ENCODE peak calls at places on chromosome 16, in ten cellular contexts. One of them, this sample, is unnamed.

GRCh38 chr16:14302399-14303181 is 231.5 kb downstream of the MRTFB start:
- DNase-seq in activated T-helper 1 cell treated with anti-CD3 and anti-CD28 coated beads, Interleukin-2, amount 50 U/mL, for 16 hours: no peak
- DNase-seq in RPMI8226: peak
- DNase-seq in cerebellar nuclear complex: no peak
- DNase-seq in iPS-NIHi11: peak
- DNase-seq in left lung: peak
- DNase-seq in activated T-cell treated with anti-CD3 and anti-CD28 coated beads, Interleukin-2, amount 50 U/mL, for 72 hours: peak
- DNase-seq in mesendoderm: peak
- DNase-seq in GM04504: no peak
- DNase-seq in GM23338: peak
- DNase-seq in this sample: no peak

GRCh38 chr16:46687486-46687885 is 1.5 kb downstream of the VPS35 start:
- DNase-seq in left lung: no peak
- DNase-seq in mesendoderm: peak
- DNase-seq in activated T-helper 1 cell treated with anti-CD3 and anti-CD28 coated beads, Interleukin-2, amount 50 U/mL, for 16 hours: no peak
- DNase-seq in GM23338: no peak
- DNase-seq in RPMI8226: no peak
- DNase-seq in activated T-cell treated with anti-CD3 and anti-CD28 coated beads, Interleukin-2, amount 50 U/mL, for 72 hours: no peak
- DNase-seq in iPS-NIHi11: no peak
- DNase-seq in cerebellar nuclear complex: no peak
- DNase-seq in GM04504: no peak
- DNase-seq in this sample: no peak

GRCh38 chr16:28131743-28132393 is 68.4 kb upstream of the GSG1L start:
- DNase-seq in GM04504: no peak
- DNase-seq in RPMI8226: no peak
- DNase-seq in activated T-helper 1 cell treated with anti-CD3 and anti-CD28 coated beads, Interleukin-2, amount 50 U/mL, for 16 hours: no peak
- DNase-seq in GM23338: no peak
- DNase-seq in iPS-NIHi11: no peak
- DNase-seq in activated T-cell treated with anti-CD3 and anti-CD28 coated beads, Interleukin-2, amount 50 U/mL, for 72 hours: no peak
- DNase-seq in cerebellar nuclear complex: no peak
- DNase-seq in mesendoderm: no peak
- DNase-seq in left lung: no peak
- DNase-seq in this sample: no peak

GRCh38 chr16:24504467-24505345 is 34.7 kb upstream of the RBBP6 start:
- DNase-seq in cerebellar nuclear complex: peak
- DNase-seq in activated T-helper 1 cell treated with anti-CD3 and anti-CD28 coated beads, Interleukin-2, amount 50 U/mL, for 16 hours: peak
- DNase-seq in GM23338: peak
- DNase-seq in iPS-NIHi11: peak
- DNase-seq in left lung: no peak
- DNase-seq in GM04504: peak
- DNase-seq in activated T-cell treated with anti-CD3 and anti-CD28 coated beads, Interleukin-2, amount 50 U/mL, for 72 hours: peak
- DNase-seq in mesendoderm: peak
- DNase-seq in RPMI8226: peak
- DNase-seq in this sample: no peak

GRCh38 chr16:55853114-55853513 is 20.2 kb upstream of the CES1 start:
- DNase-seq in left lung: no peak
- DNase-seq in activated T-helper 1 cell treated with anti-CD3 and anti-CD28 coated beads, Interleukin-2, amount 50 U/mL, for 16 hours: no peak
- DNase-seq in mesendoderm: no peak
- DNase-seq in cerebellar nuclear complex: no peak
- DNase-seq in activated T-cell treated with anti-CD3 and anti-CD28 coated beads, Interleukin-2, amount 50 U/mL, for 72 hours: no peak
- DNase-seq in iPS-NIHi11: no peak
- DNase-seq in GM23338: no peak
- DNase-seq in GM04504: peak
- DNase-seq in RPMI8226: no peak
- DNase-seq in this sample: no peak

GRCh38 chr16:1428511-1428910 is 2.4 kb upstream of the PERCC1 start:
- DNase-seq in GM23338: peak
- DNase-seq in mesendoderm: peak
- DNase-seq in left lung: no peak
- DNase-seq in iPS-NIHi11: peak
- DNase-seq in RPMI8226: peak
- DNase-seq in GM04504: no peak
- DNase-seq in activated T-helper 1 cell treated with anti-CD3 and anti-CD28 coated beads, Interleukin-2, amount 50 U/mL, for 16 hours: peak
- DNase-seq in cerebellar nuclear complex: no peak
- DNase-seq in activated T-cell treated with anti-CD3 and anti-CD28 coated beads, Interleukin-2, amount 50 U/mL, for 72 hours: peak
- DNase-seq in this sample: no peak

GRCh38 chr16:46822270-46822669 is 8.7 kb downstream of the C16orf87 start:
- DNase-seq in cerebellar nuclear complex: no peak
- DNase-seq in activated T-cell treated with anti-CD3 and anti-CD28 coated beads, Interleukin-2, amount 50 U/mL, for 72 hours: peak
- DNase-seq in GM23338: no peak
- DNase-seq in GM04504: no peak
- DNase-seq in mesendoderm: no peak
- DNase-seq in iPS-NIHi11: no peak
- DNase-seq in activated T-helper 1 cell treated with anti-CD3 and anti-CD28 coated beads, Interleukin-2, amount 50 U/mL, for 16 hours: no peak
- DNase-seq in RPMI8226: no peak
- DNase-seq in left lung: no peak
- DNase-seq in this sample: no peak

GRCh38 chr16:86096850-86097249 is 197.9 kb downstream of the IRF8 start:
- DNase-seq in mesendoderm: no peak
- DNase-seq in GM04504: no peak
- DNase-seq in RPMI8226: no peak
- DNase-seq in activated T-helper 1 cell treated with anti-CD3 and anti-CD28 coated beads, Interleukin-2, amount 50 U/mL, for 16 hours: no peak
- DNase-seq in left lung: no peak
- DNase-seq in GM23338: no peak
- DNase-seq in cerebellar nuclear complex: no peak
- DNase-seq in activated T-cell treated with anti-CD3 and anti-CD28 coated beads, Interleukin-2, amount 50 U/mL, for 72 hours: no peak
- DNase-seq in iPS-NIHi11: no peak
- DNase-seq in this sample: no peak

GRCh38 chr16:85027968-85028637 is 508 bp downstream of the KIAA0513 start:
- DNase-seq in GM23338: peak
- DNase-seq in GM04504: no peak
- DNase-seq in RPMI8226: no peak
- DNase-seq in cerebellar nuclear complex: no peak
- DNase-seq in mesendoderm: no peak
- DNase-seq in activated T-helper 1 cell treated with anti-CD3 and anti-CD28 coated beads, Interleukin-2, amount 50 U/mL, for 16 hours: no peak
- DNase-seq in iPS-NIHi11: no peak
- DNase-seq in left lung: no peak
- DNase-seq in activated T-cell treated with anti-CD3 and anti-CD28 coated beads, Interleukin-2, amount 50 U/mL, for 72 hours: peak
- DNase-seq in this sample: no peak

GRCh38 chr16:88566158-88566557 is 4.0 kb upstream of the ZC3H18 start:
- DNase-seq in cerebellar nuclear complex: no peak
- DNase-seq in RPMI8226: no peak
- DNase-seq in left lung: no peak
- DNase-seq in activated T-helper 1 cell treated with anti-CD3 and anti-CD28 coated beads, Interleukin-2, amount 50 U/mL, for 16 hours: peak
- DNase-seq in GM04504: no peak
- DNase-seq in activated T-cell treated with anti-CD3 and anti-CD28 coated beads, Interleukin-2, amount 50 U/mL, for 72 hours: peak
- DNase-seq in mesendoderm: peak
- DNase-seq in GM23338: peak
- DNase-seq in iPS-NIHi11: no peak
- DNase-seq in this sample: no peak

GRCh38 chr16:4517812-4518211 is 20.8 kb downstream of the CDIP1 start:
- DNase-seq in GM04504: no peak
- DNase-seq in iPS-NIHi11: peak
- DNase-seq in cerebellar nuclear complex: peak
- DNase-seq in left lung: no peak
- DNase-seq in activated T-helper 1 cell treated with anti-CD3 and anti-CD28 coated beads, Interleukin-2, amount 50 U/mL, for 16 hours: no peak
- DNase-seq in RPMI8226: peak
- DNase-seq in activated T-cell treated with anti-CD3 and anti-CD28 coated beads, Interleukin-2, amount 50 U/mL, for 72 hours: no peak
- DNase-seq in GM23338: peak
- DNase-seq in mesendoderm: peak
- DNase-seq in this sample: no peak

GRCh38 chr16:19757762-19758595 is 39.9 kb downstream of the IQCK start:
- DNase-seq in mesendoderm: no peak
- DNase-seq in left lung: no peak
- DNase-seq in RPMI8226: no peak
- DNase-seq in activated T-cell treated with anti-CD3 and anti-CD28 coated beads, Interleukin-2, amount 50 U/mL, for 72 hours: no peak
- DNase-seq in activated T-helper 1 cell treated with anti-CD3 and anti-CD28 coated beads, Interleukin-2, amount 50 U/mL, for 16 hours: no peak
- DNase-seq in cerebellar nuclear complex: no peak
- DNase-seq in iPS-NIHi11: no peak
- DNase-seq in GM23338: no peak
- DNase-seq in GM04504: no peak
- DNase-seq in this sample: no peak

GRCh38 chr16:86193528-86194193 is 294.7 kb downstream of the IRF8 start:
- DNase-seq in iPS-NIHi11: no peak
- DNase-seq in GM23338: no peak
- DNase-seq in activated T-cell treated with anti-CD3 and anti-CD28 coated beads, Interleukin-2, amount 50 U/mL, for 72 hours: no peak
- DNase-seq in left lung: no peak
- DNase-seq in mesendoderm: no peak
- DNase-seq in RPMI8226: no peak
- DNase-seq in GM04504: no peak
- DNase-seq in cerebellar nuclear complex: no peak
- DNase-seq in activated T-helper 1 cell treated with anti-CD3 and anti-CD28 coated beads, Interleukin-2, amount 50 U/mL, for 16 hours: no peak
- DNase-seq in this sample: no peak

GRCh38 chr16:10525214-10525825 is 55.1 kb downstream of the EMP2 start:
- DNase-seq in left lung: no peak
- DNase-seq in iPS-NIHi11: no peak
- DNase-seq in mesendoderm: no peak
- DNase-seq in GM04504: no peak
- DNase-seq in GM23338: no peak
- DNase-seq in activated T-cell treated with anti-CD3 and anti-CD28 coated beads, Interleukin-2, amount 50 U/mL, for 72 hours: no peak
- DNase-seq in cerebellar nuclear complex: no peak
- DNase-seq in RPMI8226: no peak
- DNase-seq in activated T-helper 1 cell treated with anti-CD3 and anti-CD28 coated beads, Interleukin-2, amount 50 U/mL, for 16 hours: no peak
- DNase-seq in this sample: no peak

GRCh38 chr16:87332150-87332549 is 15.0 kb upstream of the C16orf95 start:
- DNase-seq in GM04504: no peak
- DNase-seq in left lung: no peak
- DNase-seq in RPMI8226: no peak
- DNase-seq in cerebellar nuclear complex: no peak
- DNase-seq in mesendoderm: no peak
- DNase-seq in iPS-NIHi11: no peak
- DNase-seq in activated T-helper 1 cell treated with anti-CD3 and anti-CD28 coated beads, Interleukin-2, amount 50 U/mL, for 16 hours: no peak
- DNase-seq in activated T-cell treated with anti-CD3 and anti-CD28 coated beads, Interleukin-2, amount 50 U/mL, for 72 hours: no peak
- DNase-seq in GM23338: no peak
- DNase-seq in this sample: no peak

GRCh38 chr16:8828541-8829165 is 31.0 kb downstream of the PMM2 start:
- DNase-seq in mesendoderm: no peak
- DNase-seq in RPMI8226: no peak
- DNase-seq in GM23338: no peak
- DNase-seq in left lung: no peak
- DNase-seq in iPS-NIHi11: no peak
- DNase-seq in cerebellar nuclear complex: no peak
- DNase-seq in activated T-helper 1 cell treated with anti-CD3 and anti-CD28 coated beads, Interleukin-2, amount 50 U/mL, for 16 hours: no peak
- DNase-seq in GM04504: no peak
- DNase-seq in activated T-cell treated with anti-CD3 and anti-CD28 coated beads, Interleukin-2, amount 50 U/mL, for 72 hours: no peak
- DNase-seq in this sample: no peak

GRCh38 chr16:47058295-47059086 is 85.0 kb upstream of the DNAJA2 start:
- DNase-seq in iPS-NIHi11: no peak
- DNase-seq in GM04504: no peak
- DNase-seq in activated T-helper 1 cell treated with anti-CD3 and anti-CD28 coated beads, Interleukin-2, amount 50 U/mL, for 16 hours: no peak
- DNase-seq in activated T-cell treated with anti-CD3 and anti-CD28 coated beads, Interleukin-2, amount 50 U/mL, for 72 hours: no peak
- DNase-seq in left lung: no peak
- DNase-seq in GM23338: no peak
- DNase-seq in mesendoderm: no peak
- DNase-seq in RPMI8226: no peak
- DNase-seq in cerebellar nuclear complex: no peak
- DNase-seq in this sample: no peak

GRCh38 chr16:75726390-75726789 is at the start of gene CPHXL:
- DNase-seq in RPMI8226: no peak
- DNase-seq in activated T-helper 1 cell treated with anti-CD3 and anti-CD28 coated beads, Interleukin-2, amount 50 U/mL, for 16 hours: no peak
- DNase-seq in mesendoderm: no peak
- DNase-seq in cerebellar nuclear complex: no peak
- DNase-seq in left lung: no peak
- DNase-seq in iPS-NIHi11: no peak
- DNase-seq in activated T-cell treated with anti-CD3 and anti-CD28 coated beads, Interleukin-2, amount 50 U/mL, for 72 hours: no peak
- DNase-seq in GM23338: no peak
- DNase-seq in GM04504: no peak
- DNase-seq in this sample: no peak

GRCh38 chr16:78227855-78228254 is 128.4 kb downstream of the WWOX start:
- DNase-seq in activated T-cell treated with anti-CD3 and anti-CD28 coated beads, Interleukin-2, amount 50 U/mL, for 72 hours: no peak
- DNase-seq in iPS-NIHi11: peak
- DNase-seq in cerebellar nuclear complex: no peak
- DNase-seq in mesendoderm: peak
- DNase-seq in GM04504: no peak
- DNase-seq in left lung: no peak
- DNase-seq in GM23338: peak
- DNase-seq in RPMI8226: peak
- DNase-seq in activated T-helper 1 cell treated with anti-CD3 and anti-CD28 coated beads, Interleukin-2, amount 50 U/mL, for 16 hours: no peak
- DNase-seq in this sample: no peak

GRCh38 chr16:13264749-13265552 is 363.6 kb downstream of the SHISA9 start:
- DNase-seq in mesendoderm: no peak
- DNase-seq in iPS-NIHi11: no peak
- DNase-seq in GM23338: no peak
- DNase-seq in GM04504: no peak
- DNase-seq in cerebellar nuclear complex: no peak
- DNase-seq in left lung: no peak
- DNase-seq in activated T-cell treated with anti-CD3 and anti-CD28 coated beads, Interleukin-2, amount 50 U/mL, for 72 hours: no peak
- DNase-seq in RPMI8226: no peak
- DNase-seq in activated T-helper 1 cell treated with anti-CD3 and anti-CD28 coated beads, Interleukin-2, amount 50 U/mL, for 16 hours: no peak
- DNase-seq in this sample: no peak